ENCODE peak calls at places on chromosomes 7 and 10, in seven cellular contexts. One of them, this sample, is unnamed.
A peak's percentile ranks its signal among the peaks of the same experiment; 100 is the strongest.

GRCh38 chr7:64945776-64946175 is 42.7 kb downstream of the ZNF273 start:
- DNase-seq in HCT116: no peak
- DNase-seq in GM12878: no peak
- DNase-seq in SK-N-SH: no peak
- DNase-seq in HepG2: no peak
- DNase-seq in K562: no peak
- DNase-seq in H1: no peak
- DNase-seq in this sample: no peak

GRCh38 chr7:6640246-6640721 is 3.2 kb downstream of the ZNF316 start:
- DNase-seq in HCT116: no peak
- DNase-seq in GM12878: no peak
- DNase-seq in SK-N-SH: no peak
- DNase-seq in HepG2: no peak
- DNase-seq in K562: peak; percentile 66
- DNase-seq in H1: peak; percentile 51
- DNase-seq in this sample: no peak

GRCh38 chr7:155799514-155799913 is 12.7 kb downstream of the SHH start:
- DNase-seq in HCT116: no peak
- DNase-seq in GM12878: no peak
- DNase-seq in SK-N-SH: peak; percentile 28
- DNase-seq in HepG2: no peak
- DNase-seq in K562: no peak
- DNase-seq in H1: no peak
- DNase-seq in this sample: no peak

GRCh38 chr7:132933076-132933466 is 148.8 kb downstream of the CHCHD3 start:
- DNase-seq in HCT116: no peak
- DNase-seq in GM12878: no peak
- DNase-seq in SK-N-SH: no peak
- DNase-seq in HepG2: no peak
- DNase-seq in K562: no peak
- DNase-seq in H1: no peak
- DNase-seq in this sample: no peak

GRCh38 chr7:158740657-158741293 is 36.2 kb upstream of the NCAPG2 start:
- DNase-seq in HCT116: no peak
- DNase-seq in GM12878: no peak
- DNase-seq in SK-N-SH: no peak
- DNase-seq in HepG2: no peak
- DNase-seq in K562: peak; percentile 76
- DNase-seq in H1: no peak
- DNase-seq in this sample: no peak

GRCh38 chr10:71565284-71566000 is 154.1 kb downstream of the C10orf105 start:
- DNase-seq in HCT116: no peak
- DNase-seq in GM12878: no peak
- DNase-seq in SK-N-SH: no peak
- DNase-seq in HepG2: no peak
- DNase-seq in K562: no peak
- DNase-seq in H1: no peak
- DNase-seq in this sample: no peak

GRCh38 chr7:5213286-5213645 is 23.2 kb downstream of the WIPI2 start:
- DNase-seq in HCT116: no peak
- DNase-seq in GM12878: no peak
- DNase-seq in SK-N-SH: no peak
- DNase-seq in HepG2: no peak
- DNase-seq in K562: no peak
- DNase-seq in H1: no peak
- DNase-seq in this sample: no peak

GRCh38 chr10:61904711-61905445 is 3.4 kb downstream of the ARID5B start:
- DNase-seq in HCT116: no peak
- DNase-seq in GM12878: peak; percentile 75
- DNase-seq in SK-N-SH: peak; percentile 73
- DNase-seq in HepG2: peak; percentile 75
- DNase-seq in K562: peak; percentile 50
- DNase-seq in H1: no peak
- DNase-seq in this sample: no peak

GRCh38 chr7:961546-962400 is 7.3 kb upstream of the ADAP1 start:
- DNase-seq in HCT116: no peak
- DNase-seq in GM12878: no peak
- DNase-seq in SK-N-SH: peak; percentile 33
- DNase-seq in HepG2: no peak
- DNase-seq in K562: no peak
- DNase-seq in H1: no peak
- DNase-seq in this sample: no peak

GRCh38 chr7:35707422-35707821 is 12.5 kb upstream of the HERPUD2 start:
- DNase-seq in HCT116: no peak
- DNase-seq in GM12878: no peak
- DNase-seq in SK-N-SH: no peak
- DNase-seq in HepG2: no peak
- DNase-seq in K562: no peak
- DNase-seq in H1: no peak
- DNase-seq in this sample: no peak

GRCh38 chr7:33970566-33970965 is 65.2 kb downstream of the BMPER start:
- DNase-seq in HCT116: no peak
- DNase-seq in GM12878: no peak
- DNase-seq in SK-N-SH: no peak
- DNase-seq in HepG2: no peak
- DNase-seq in K562: no peak
- DNase-seq in H1: no peak
- DNase-seq in this sample: no peak

GRCh38 chr7:5094641-5095040 is 49.0 kb downstream of the RBAK start:
- DNase-seq in HCT116: peak; percentile 2
- DNase-seq in GM12878: no peak
- DNase-seq in SK-N-SH: no peak
- DNase-seq in HepG2: no peak
- DNase-seq in K562: no peak
- DNase-seq in H1: no peak
- DNase-seq in this sample: no peak

GRCh38 chr10:35643976-35644799 is 2.1 kb upstream of the FZD8 start:
- DNase-seq in HCT116: no peak
- DNase-seq in GM12878: no peak
- DNase-seq in SK-N-SH: no peak
- DNase-seq in HepG2: no peak
- DNase-seq in K562: no peak
- DNase-seq in H1: no peak
- DNase-seq in this sample: no peak

GRCh38 chr7:141737118-141737835 is 881 bp upstream of the SSBP1 start:
- DNase-seq in HCT116: no peak
- DNase-seq in GM12878: no peak
- DNase-seq in SK-N-SH: peak; percentile 24
- DNase-seq in HepG2: peak; percentile 25
- DNase-seq in K562: peak; percentile 54
- DNase-seq in H1: no peak
- DNase-seq in this sample: peak; percentile 33

GRCh38 chr10:51876979-51877378 is 177.6 kb upstream of the CSTF2T start:
- DNase-seq in HCT116: no peak
- DNase-seq in GM12878: no peak
- DNase-seq in SK-N-SH: no peak
- DNase-seq in HepG2: no peak
- DNase-seq in K562: no peak
- DNase-seq in H1: no peak
- DNase-seq in this sample: no peak

GRCh38 chr7:138092486-138093028 is 16.3 kb downstream of the AKR1D1 start:
- DNase-seq in HCT116: no peak
- DNase-seq in GM12878: no peak
- DNase-seq in SK-N-SH: no peak
- DNase-seq in HepG2: no peak
- DNase-seq in K562: no peak
- DNase-seq in H1: no peak
- DNase-seq in this sample: no peak

GRCh38 chr10:43888551-43888950 is 239.9 kb upstream of the ZNF32 start:
- DNase-seq in HCT116: no peak
- DNase-seq in GM12878: no peak
- DNase-seq in SK-N-SH: no peak
- DNase-seq in HepG2: no peak
- DNase-seq in K562: no peak
- DNase-seq in H1: no peak
- DNase-seq in this sample: no peak

GRCh38 chr10:86363184-86363832 is 3.3 kb downstream of the GRID1 start:
- DNase-seq in HCT116: no peak
- DNase-seq in GM12878: no peak
- DNase-seq in SK-N-SH: no peak
- DNase-seq in HepG2: no peak
- DNase-seq in K562: peak; percentile 27
- DNase-seq in H1: no peak
- DNase-seq in this sample: peak; percentile 92

GRCh38 chr10:44965104-44965503 is 5.5 kb downstream of the RASSF4 start:
- DNase-seq in HCT116: no peak
- DNase-seq in GM12878: no peak
- DNase-seq in SK-N-SH: no peak
- DNase-seq in HepG2: no peak
- DNase-seq in K562: no peak
- DNase-seq in H1: no peak
- DNase-seq in this sample: no peak

GRCh38 chr10:1715821-1716220 is 21.5 kb downstream of the ADARB2 start:
- DNase-seq in HCT116: no peak
- DNase-seq in GM12878: peak; percentile 33
- DNase-seq in SK-N-SH: no peak
- DNase-seq in HepG2: no peak
- DNase-seq in K562: no peak
- DNase-seq in H1: peak; percentile 36
- DNase-seq in this sample: peak; percentile 66

GRCh38 chr7:25025218-25025671 is 45.3 kb upstream of the OSBPL3 start:
- DNase-seq in HCT116: no peak
- DNase-seq in GM12878: no peak
- DNase-seq in SK-N-SH: no peak
- DNase-seq in HepG2: peak; percentile 96
- DNase-seq in K562: no peak
- DNase-seq in H1: no peak
- DNase-seq in this sample: peak; percentile 54

GRCh38 chr7:37944737-37945054 is 24.3 kb downstream of the EPDR1 start:
- DNase-seq in HCT116: no peak
- DNase-seq in GM12878: no peak
- DNase-seq in SK-N-SH: no peak
- DNase-seq in HepG2: no peak
- DNase-seq in K562: no peak
- DNase-seq in H1: no peak
- DNase-seq in this sample: no peak

GRCh38 chr7:46969303-46970130 is 612.4 kb downstream of the TNS3 start:
- DNase-seq in HCT116: no peak
- DNase-seq in GM12878: no peak
- DNase-seq in SK-N-SH: no peak
- DNase-seq in HepG2: no peak
- DNase-seq in K562: no peak
- DNase-seq in H1: no peak
- DNase-seq in this sample: no peak

GRCh38 chr10:73218466-73219191 is 28.4 kb downstream of the DNAJC9 start:
- DNase-seq in HCT116: peak; percentile 19
- DNase-seq in GM12878: no peak
- DNase-seq in SK-N-SH: peak; percentile 7
- DNase-seq in HepG2: peak; percentile 35
- DNase-seq in K562: peak; percentile 58
- DNase-seq in H1: no peak
- DNase-seq in this sample: peak; percentile 19

GRCh38 chr10:131725736-131726459 is 174.9 kb upstream of the PPP2R2D start:
- DNase-seq in HCT116: no peak
- DNase-seq in GM12878: no peak
- DNase-seq in SK-N-SH: peak; percentile 25
- DNase-seq in HepG2: no peak
- DNase-seq in K562: no peak
- DNase-seq in H1: no peak
- DNase-seq in this sample: no peak
- TF ChIP-seq JUND in HCT116: no peak
- TF ChIP-seq JUND in GM12878: no peak
- TF ChIP-seq JUND in SK-N-SH: no peak
- TF ChIP-seq JUND in HepG2: no peak
- TF ChIP-seq JUND in K562: no peak
- TF ChIP-seq JUND in H1: no peak
- TF ChIP-seq JUND in this sample: no peak

GRCh38 chr7:87420173-87420572 is 55.3 kb downstream of the ABCB4 start:
- DNase-seq in HCT116: no peak
- DNase-seq in GM12878: no peak
- DNase-seq in SK-N-SH: no peak
- DNase-seq in HepG2: no peak
- DNase-seq in K562: no peak
- DNase-seq in H1: no peak
- DNase-seq in this sample: peak; percentile 24
- TF ChIP-seq JUND in HCT116: no peak
- TF ChIP-seq JUND in GM12878: no peak
- TF ChIP-seq JUND in SK-N-SH: no peak
- TF ChIP-seq JUND in HepG2: no peak
- TF ChIP-seq JUND in K562: no peak
- TF ChIP-seq JUND in H1: no peak
- TF ChIP-seq JUND in this sample: no peak

GRCh38 chr7:31955641-31956040 is 114.6 kb downstream of the PDE1C start:
- DNase-seq in HCT116: no peak
- DNase-seq in GM12878: no peak
- DNase-seq in SK-N-SH: no peak
- DNase-seq in HepG2: no peak
- DNase-seq in K562: no peak
- DNase-seq in H1: no peak
- DNase-seq in this sample: no peak

GRCh38 chr7:31957090-31957720 is 113.0 kb downstream of the PDE1C start:
- DNase-seq in HCT116: no peak
- DNase-seq in GM12878: no peak
- DNase-seq in SK-N-SH: no peak
- DNase-seq in HepG2: no peak
- DNase-seq in K562: no peak
- DNase-seq in H1: no peak
- DNase-seq in this sample: no peak

GRCh38 chr7:31954500-31954899 is 115.7 kb downstream of the PDE1C start:
- DNase-seq in HCT116: no peak
- DNase-seq in GM12878: no peak
- DNase-seq in SK-N-SH: no peak
- DNase-seq in HepG2: no peak
- DNase-seq in K562: no peak
- DNase-seq in H1: no peak
- DNase-seq in this sample: no peak

GRCh38 chr7:31953432-31953831 is 116.8 kb downstream of the PDE1C start:
- DNase-seq in HCT116: no peak
- DNase-seq in GM12878: no peak
- DNase-seq in SK-N-SH: no peak
- DNase-seq in HepG2: no peak
- DNase-seq in K562: no peak
- DNase-seq in H1: no peak
- DNase-seq in this sample: no peak

DNA sequence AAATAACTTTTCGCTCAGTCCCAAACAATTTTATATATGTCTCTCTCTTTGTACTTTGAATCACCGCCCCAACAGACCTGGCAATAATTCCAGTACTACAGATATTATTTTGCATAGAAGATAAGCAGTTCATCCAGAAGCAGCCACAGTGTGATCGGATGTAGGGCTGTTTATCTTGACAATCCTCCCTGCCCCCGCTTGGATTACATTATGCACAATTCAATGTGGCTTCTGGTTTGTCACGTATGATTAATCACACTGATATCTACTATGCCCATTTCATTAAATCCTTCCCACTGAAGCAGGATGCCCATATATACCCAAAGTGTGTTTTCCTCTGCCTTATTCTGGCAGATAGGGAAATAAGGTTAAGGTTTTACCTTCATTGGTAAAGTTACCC is 115.2 kb downstream of the PDE1C start:
- DNase-seq in HCT116: no peak
- DNase-seq in GM12878: no peak
- DNase-seq in SK-N-SH: no peak
- DNase-seq in HepG2: no peak
- DNase-seq in K562: no peak
- DNase-seq in H1: no peak
- DNase-seq in this sample: no peak
- TF ChIP-seq JUND in HCT116: no peak
- TF ChIP-seq JUND in GM12878: no peak
- TF ChIP-seq JUND in SK-N-SH: no peak
- TF ChIP-seq JUND in HepG2: no peak
- TF ChIP-seq JUND in K562: no peak
- TF ChIP-seq JUND in H1: no peak
- TF ChIP-seq JUND in this sample: no peak

GRCh38 chr7:94129443-94130140 is 125.4 kb upstream of the BET1 start:
- DNase-seq in HCT116: no peak
- DNase-seq in GM12878: no peak
- DNase-seq in SK-N-SH: no peak
- DNase-seq in HepG2: peak; percentile 19
- DNase-seq in K562: no peak
- DNase-seq in H1: no peak
- DNase-seq in this sample: no peak
- TF ChIP-seq JUND in HCT116: no peak
- TF ChIP-seq JUND in GM12878: no peak
- TF ChIP-seq JUND in SK-N-SH: peak; percentile 92
- TF ChIP-seq JUND in HepG2: no peak
- TF ChIP-seq JUND in K562: no peak
- TF ChIP-seq JUND in H1: no peak
- TF ChIP-seq JUND in this sample: no peak